ENCODE peak calls at places on chromosome 7, in nine cellular contexts. X is astrocyte, Z is hepatocyte, Y is A673, C is mammary epithelial cell, K is PC-9, A is neural progenitor cell, J is HepG2, L is HCT116. P is an unnamed sample.

GRCh38 chr7:46461334-46461777 is 540.3 kb upstream of the IGFBP3 start:
- DNase-seq in X (peak), Z (peak), Y (no peak), C (no peak), K (no peak), A (no peak), J (no peak), L (no peak), P (no peak)

GRCh38 chr7:749121-749520 is 22.0 kb upstream of the PRKAR1B start:
- DNase-seq in X (no peak), Z (no peak), Y (no peak), C (no peak), K (no peak), A (no peak), J (no peak), L (no peak), P (no peak)

GRCh38 chr7:12518920-12519681 is 51.4 kb upstream of the SCIN start:
- DNase-seq in X (no peak), Z (peak), Y (peak), C (peak), K (peak), A (peak), J (peak), L (no peak), P (peak)

GRCh38 chr7:85529197-85529596 is 342.3 kb upstream of the SEMA3D start:
- DNase-seq in X (peak), Z (peak), Y (no peak), C (peak), K (no peak), A (no peak), J (no peak), L (no peak), P (no peak)

GRCh38 chr7:114648680-114649079 is 234.1 kb downstream of the FOXP2 start:
- DNase-seq in X (no peak), Z (no peak), Y (no peak), C (no peak), K (no peak), A (no peak), J (no peak), L (no peak), P (no peak)

GRCh38 chr7:80529362-80529761 is 17.5 kb upstream of the GNAT3 start:
- DNase-seq in X (peak), Z (no peak), Y (no peak), C (no peak), K (no peak), A (no peak), J (no peak), L (no peak), P (no peak)

GRCh38 chr7:92621641-92622429 is 31.6 kb upstream of the FAM133B start:
- DNase-seq in X (no peak), Z (no peak), Y (no peak), C (peak), K (no peak), A (no peak), J (no peak), L (no peak), P (peak)

GRCh38 chr7:19213746-19214145 is 68.5 kb upstream of the FERD3L start:
- DNase-seq in X (peak), Z (no peak), Y (no peak), C (no peak), K (no peak), A (no peak), J (no peak), L (no peak), P (no peak)

GRCh38 chr7:44073664-44074348 is 8.4 kb upstream of the PGAM2 start:
- DNase-seq in X (peak), Z (no peak), Y (no peak), C (peak), K (peak), A (no peak), J (no peak), L (no peak), P (no peak)

GRCh38 chr7:47441796-47442744 is 139.8 kb downstream of the TNS3 start:
- DNase-seq in X (peak), Z (no peak), Y (no peak), C (no peak), K (no peak), A (no peak), J (no peak), L (no peak), P (no peak)

GRCh38 chr7:98051118-98051744 is 55.4 kb upstream of the LMTK2 start:
- DNase-seq in X (no peak), Z (peak), Y (peak), C (no peak), K (peak), A (peak), J (peak), L (peak), P (no peak)

GRCh38 chr7:17320102-17320497 is 21.6 kb downstream of the AHR start:
- DNase-seq in X (peak), Z (no peak), Y (no peak), C (no peak), K (no peak), A (no peak), J (no peak), L (no peak), P (no peak)

GRCh38 chr7:154409703-154410311 is 357.6 kb downstream of the DPP6 start:
- DNase-seq in X (peak), Z (peak), Y (peak), C (peak), K (peak), A (peak), J (peak), L (no peak), P (peak)

GRCh38 chr7:150969483-150969874 is 8.6 kb downstream of the KCNH2 start:
- DNase-seq in X (no peak), Z (no peak), Y (no peak), C (no peak), K (no peak), A (no peak), J (no peak), L (no peak), P (no peak)

DNA sequence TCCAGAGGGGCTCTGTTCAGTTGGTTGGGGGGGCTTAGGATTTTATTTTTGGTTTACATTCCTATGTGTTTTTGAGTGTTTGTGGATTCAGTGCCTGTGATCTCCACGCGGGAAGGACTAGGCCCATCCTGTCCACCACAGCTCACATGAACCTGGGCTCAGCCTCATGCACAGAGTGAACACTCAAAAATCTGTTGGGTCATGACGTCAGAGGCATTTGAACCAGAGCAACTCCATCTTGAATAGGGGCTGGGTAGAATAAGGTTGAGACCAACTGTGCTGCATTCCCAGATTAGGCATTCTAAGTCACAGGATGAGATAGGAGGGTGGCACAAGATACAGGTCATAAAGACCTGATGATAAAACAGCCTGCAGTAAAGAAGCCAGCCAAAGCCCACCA is 133.3 kb downstream of the RAMP3 start:
- DNase-seq in X (no peak), Z (no peak), Y (no peak), C (no peak), K (no peak), A (no peak), J (no peak), L (no peak), P (no peak)
- H3K4me3 ChIP-seq in X (no peak), Z (no peak), Y (no peak), C (no peak), K (no peak), A (no peak), J (no peak), L (no peak), P (no peak)

DNA sequence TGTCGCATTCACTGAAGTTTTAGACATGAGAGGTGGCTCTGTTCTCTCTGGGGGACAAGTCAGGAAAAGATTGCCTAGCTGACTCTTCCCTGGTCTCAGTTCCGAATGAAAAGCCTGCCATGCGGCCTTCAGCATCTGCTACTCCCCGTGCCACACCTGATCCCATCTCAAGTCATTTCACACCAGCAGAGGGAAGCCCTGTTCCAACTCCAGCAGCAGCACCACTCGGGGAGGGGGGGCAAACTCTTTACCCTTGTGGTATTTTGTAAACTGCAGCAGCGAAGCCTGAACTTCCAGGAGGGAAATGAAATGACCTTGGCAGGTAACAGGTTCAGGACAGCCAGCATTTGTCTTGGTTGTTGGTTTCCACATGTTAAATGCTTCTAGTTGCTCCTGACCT is 13.8 kb downstream of the LRRC4 start:
- DNase-seq in X (no peak), Z (no peak), Y (no peak), C (no peak), K (no peak), A (no peak), J (no peak), L (no peak), P (no peak)
- TF ChIP-seq CTCF in X (no peak), Z (no peak), Y (no peak), C (no peak), K (no peak), A (no peak), J (no peak), L (no peak), P (no peak)

DNA sequence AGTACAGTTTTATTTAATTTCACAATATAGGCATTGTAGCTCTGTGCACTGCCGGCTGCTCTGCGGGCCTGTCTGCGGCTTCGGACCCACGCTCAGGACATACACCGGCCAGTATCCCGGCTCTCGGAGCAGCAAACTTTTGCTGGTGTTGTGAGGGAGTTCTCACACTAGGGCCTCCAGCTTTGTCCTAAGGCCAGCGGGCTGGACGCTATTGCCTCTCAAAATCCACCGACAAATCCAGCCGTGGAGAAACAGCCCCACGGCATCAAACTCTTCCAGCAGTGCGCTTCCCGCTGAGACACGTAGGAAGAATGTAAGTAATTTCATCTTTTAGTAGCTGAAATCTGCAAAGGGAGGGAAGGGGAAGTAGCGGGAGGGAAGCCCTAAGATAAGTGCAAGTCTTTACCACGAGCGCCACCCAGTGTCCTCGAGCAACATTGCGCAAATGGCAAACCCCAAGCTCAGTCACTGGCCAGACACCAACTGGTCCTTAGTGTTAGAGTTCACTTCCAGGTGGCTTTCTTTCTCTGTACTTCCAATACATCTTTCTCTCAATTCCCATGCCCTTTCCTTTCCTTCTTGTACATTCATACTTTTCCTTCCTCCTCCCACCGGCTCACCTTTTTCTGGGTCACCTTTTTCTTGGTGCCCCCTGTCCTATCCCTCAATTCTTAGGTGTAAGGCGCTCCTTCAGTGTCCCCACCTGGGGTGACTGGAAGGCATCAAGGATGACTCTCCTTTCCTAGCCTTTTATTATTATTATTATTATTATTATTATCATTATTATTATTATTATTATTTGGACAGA is 3.0 kb upstream of the DLX5 start:
- DNase-seq in X (peak), Z (peak), Y (peak), C (peak), K (peak), A (peak), J (peak), L (peak), P (peak)
- TF ChIP-seq EZH2 in X (no peak), Z (no peak), Y (no peak), C (no peak), K (no peak), A (no peak), J (no peak), L (no peak), P (no peak)

DNA sequence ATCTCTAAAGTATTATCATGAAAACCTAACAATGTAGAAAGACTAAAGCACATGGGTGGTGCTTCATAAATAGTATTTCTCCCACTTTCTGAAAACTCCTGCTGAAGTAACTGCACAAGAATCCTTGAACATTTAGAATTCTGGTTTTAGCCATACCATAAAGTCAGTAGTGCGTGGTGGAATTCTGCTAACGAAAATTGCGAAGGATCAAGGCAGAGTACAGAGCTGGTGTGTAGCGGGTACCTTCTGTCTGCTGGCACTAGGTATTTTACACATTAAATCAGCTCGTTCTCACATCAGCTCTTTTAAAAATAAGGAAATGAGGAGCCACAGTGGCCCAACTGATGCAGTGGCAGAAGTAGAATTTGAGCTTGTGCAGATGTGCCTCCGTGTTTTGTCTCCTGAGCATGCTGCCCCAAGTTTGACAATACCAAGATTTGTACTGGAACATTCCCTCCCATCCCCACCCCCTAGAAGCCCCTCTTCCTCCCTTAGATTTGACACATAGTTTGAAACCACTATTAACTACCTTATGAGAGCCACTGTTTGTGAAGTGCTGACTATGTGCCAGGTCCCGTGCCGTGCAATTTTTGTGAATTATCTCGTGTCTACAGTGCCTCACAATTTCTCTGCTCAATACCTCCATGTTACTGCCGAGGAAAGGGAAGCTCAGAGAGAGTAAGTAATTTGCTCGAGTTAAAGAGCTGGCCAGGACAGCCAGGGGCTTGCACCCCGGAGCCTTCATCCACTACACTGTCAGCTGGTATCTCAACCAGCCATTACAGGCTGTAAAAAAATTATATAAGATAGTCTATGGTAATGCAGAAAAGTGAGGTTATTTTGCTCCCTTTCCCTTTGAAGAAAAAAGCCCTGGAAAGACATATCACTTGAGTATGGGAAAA is 66.9 kb downstream of the EGFR start:
- DNase-seq in X (no peak), Z (no peak), Y (no peak), C (no peak), K (no peak), A (no peak), J (no peak), L (no peak), P (no peak)
- H3K4me3 ChIP-seq in X (peak), Z (no peak), Y (peak), C (no peak), K (no peak), A (no peak), J (no peak), L (no peak), P (no peak)